ENCODE peak calls at places on chromosome 14, in seven cellular contexts. T, P, V, U, H, J and X are unnamed samples.

GRCh38 chr14:65408113-65408512 is 4.4 kb upstream of the FUT8 start:
- DNase-seq in T (no peak), P (no peak), V (no peak), U (no peak), H (no peak), J (no peak), X (no peak)

GRCh38 chr14:32201196-32201815 is 539 bp upstream of the RNU6-7 start:
- DNase-seq in T (peak; percentile 95), P (peak; percentile 92), V (peak; percentile 87), U (peak; percentile 47), H (peak; percentile 73), J (peak; percentile 90), X (peak; percentile 37)

GRCh38 chr14:23361320-23361719 is 3.7 kb downstream of the EFS start:
- DNase-seq in T (peak; percentile 76), P (no peak), V (no peak), U (no peak), H (no peak), J (no peak), X (no peak)

GRCh38 chr14:23605931-23606585 is 27.5 kb upstream of the JPH4 start:
- DNase-seq in T (no peak), P (no peak), V (no peak), U (no peak), H (no peak), J (no peak), X (no peak)

GRCh38 chr14:74846968-74847549 is 28.9 kb downstream of the PROX2 start:
- DNase-seq in T (no peak), P (no peak), V (no peak), U (no peak), H (no peak), J (no peak), X (no peak)

GRCh38 chr14:100898935-100899840 is 4.3 kb downstream of the RTL1 start:
- DNase-seq in T (peak; percentile 29), P (peak; percentile 25), V (peak; percentile 80), U (no peak), H (peak; percentile 57), J (no peak), X (no peak)

GRCh38 chr14:83257466-83258439 is 1724.1 kb upstream of the SEL1L start:
- DNase-seq in T (no peak), P (no peak), V (no peak), U (no peak), H (no peak), J (no peak), X (no peak)

GRCh38 chr14:67228325-67228984 is 12.8 kb upstream of the PALS1 start:
- DNase-seq in T (no peak), P (no peak), V (no peak), U (no peak), H (no peak), J (no peak), X (no peak)

GRCh38 chr14:24734917-24735500 is 101.0 kb upstream of the GZMB start:
- DNase-seq in T (no peak), P (peak; percentile 71), V (peak; percentile 58), U (no peak), H (no peak), J (peak; percentile 63), X (peak; percentile 64)

GRCh38 chr14:100025111-100025510 is 40.1 kb upstream of the EVL start:
- DNase-seq in T (no peak), P (peak; percentile 23), V (no peak), U (no peak), H (no peak), J (peak; percentile 38), X (peak; percentile 66)

GRCh38 chr14:99515301-99516155 is 34.3 kb downstream of the CCNK start:
- DNase-seq in T (peak; percentile 79), P (no peak), V (no peak), U (no peak), H (no peak), J (no peak), X (no peak)

GRCh38 chr14:99734406-99735051 is 50.4 kb downstream of the CYP46A1 start:
- DNase-seq in T (peak; percentile 66), P (no peak), V (peak; percentile 21), U (no peak), H (no peak), J (no peak), X (no peak)

GRCh38 chr14:67172520-67172919 is 16.7 kb upstream of the GARIN2 start:
- DNase-seq in T (no peak), P (no peak), V (no peak), U (no peak), H (no peak), J (no peak), X (no peak)

GRCh38 chr14:39351708-39352107 is 80.5 kb downstream of the FBXO33 start:
- DNase-seq in T (no peak), P (no peak), V (no peak), U (no peak), H (no peak), J (no peak), X (no peak)

GRCh38 chr14:93317836-93318807 is 14.7 kb downstream of the BTBD7 start:
- DNase-seq in T (no peak), P (no peak), V (no peak), U (no peak), H (no peak), J (no peak), X (no peak)

GRCh38 chr14:70514168-70515069 is 20.4 kb downstream of the ADAM20 start:
- DNase-seq in T (no peak), P (no peak), V (no peak), U (no peak), H (no peak), J (no peak), X (peak; percentile 64)

GRCh38 chr14:101112351-101113107 is 209.0 kb upstream of the RTL1 start:
- DNase-seq in T (peak; percentile 70), P (peak; percentile 14), V (peak; percentile 13), U (no peak), H (no peak), J (no peak), X (no peak)

GRCh38 chr14:41718477-41719166 is 111.9 kb downstream of the LRFN5 start:
- DNase-seq in T (no peak), P (no peak), V (no peak), U (no peak), H (no peak), J (no peak), X (no peak)

DNA sequence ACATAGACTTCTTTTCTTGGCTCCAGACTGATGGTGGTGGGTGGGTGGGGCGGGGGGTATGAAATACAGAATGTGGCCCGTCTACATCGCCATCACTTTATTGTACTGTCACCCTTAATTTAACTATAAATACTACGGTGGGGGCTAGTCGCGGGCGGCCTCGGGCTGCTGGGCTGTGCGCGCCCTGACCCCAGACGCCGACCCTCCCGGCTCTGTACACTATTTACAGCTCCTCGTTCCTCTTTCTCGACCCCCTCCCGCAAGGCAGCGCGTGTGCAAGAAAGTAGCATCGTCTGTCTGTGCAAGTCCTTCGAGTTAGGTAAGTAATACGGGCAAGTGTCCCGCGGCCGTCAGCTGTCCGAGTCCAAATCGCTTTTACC is 1.8 kb downstream of the GSC start:
- DNase-seq in T (no peak), P (no peak), V (no peak), U (no peak), H (no peak), J (no peak), X (no peak)
- H3K4me3 ChIP-seq in T (no peak overlapping the region), P (peak overlapping the region; percentile 9), V (no peak overlapping the region), U (no peak overlapping the region), H (no peak overlapping the region), J (no peak overlapping the region), X (no peak overlapping the region)

GRCh38 chr14:69398053-69398817 is at the start of the genes ERH and SLC39A9:
- DNase-seq in T (peak; percentile 99), P (peak; percentile 97), V (peak; percentile 98), U (peak; percentile 97), H (peak; percentile 98), J (peak; percentile 99), X (peak; percentile 97)

GRCh38 chr14:69399750-69400149 is 1.3 kb downstream of the SLC39A9 start:
- DNase-seq in T (no peak), P (no peak), V (no peak), U (no peak), H (no peak), J (no peak), X (no peak)

GRCh38 chr14:69392481-69392880 is 5.6 kb downstream of the ERH start:
- DNase-seq in T (no peak), P (no peak), V (no peak), U (no peak), H (no peak), J (no peak), X (no peak)

GRCh38 chr14:69398818-69399210 is 322 bp downstream of the SLC39A9 start:
- DNase-seq in T (no peak), P (no peak), V (no peak), U (no peak), H (no peak), J (no peak), X (no peak)

GRCh38 chr14:69395929-69396328 is 2.2 kb downstream of the ERH start:
- DNase-seq in T (no peak), P (no peak), V (no peak), U (no peak), H (no peak), J (no peak), X (no peak)
- H3K4me3 ChIP-seq in T (no peak overlapping the region), P (no peak overlapping the region), V (no peak overlapping the region), U (no peak overlapping the region), H (no peak overlapping the region), J (peak overlapping the region; percentile 82), X (no peak overlapping the region)

GRCh38 chr14:34646570-34647255 is 16.8 kb upstream of the SNX6 start:
- DNase-seq in T (no peak), P (no peak), V (no peak), U (no peak), H (no peak), J (no peak), X (no peak)

GRCh38 chr14:34655959-34656358 is 26.0 kb upstream of the SNX6 start:
- DNase-seq in T (no peak), P (no peak), V (no peak), U (no peak), H (no peak), J (no peak), X (no peak)

GRCh38 chr14:34649344-34649743 is 19.4 kb upstream of the SNX6 start:
- DNase-seq in T (no peak), P (no peak), V (no peak), U (no peak), H (no peak), J (no peak), X (no peak)

DNA sequence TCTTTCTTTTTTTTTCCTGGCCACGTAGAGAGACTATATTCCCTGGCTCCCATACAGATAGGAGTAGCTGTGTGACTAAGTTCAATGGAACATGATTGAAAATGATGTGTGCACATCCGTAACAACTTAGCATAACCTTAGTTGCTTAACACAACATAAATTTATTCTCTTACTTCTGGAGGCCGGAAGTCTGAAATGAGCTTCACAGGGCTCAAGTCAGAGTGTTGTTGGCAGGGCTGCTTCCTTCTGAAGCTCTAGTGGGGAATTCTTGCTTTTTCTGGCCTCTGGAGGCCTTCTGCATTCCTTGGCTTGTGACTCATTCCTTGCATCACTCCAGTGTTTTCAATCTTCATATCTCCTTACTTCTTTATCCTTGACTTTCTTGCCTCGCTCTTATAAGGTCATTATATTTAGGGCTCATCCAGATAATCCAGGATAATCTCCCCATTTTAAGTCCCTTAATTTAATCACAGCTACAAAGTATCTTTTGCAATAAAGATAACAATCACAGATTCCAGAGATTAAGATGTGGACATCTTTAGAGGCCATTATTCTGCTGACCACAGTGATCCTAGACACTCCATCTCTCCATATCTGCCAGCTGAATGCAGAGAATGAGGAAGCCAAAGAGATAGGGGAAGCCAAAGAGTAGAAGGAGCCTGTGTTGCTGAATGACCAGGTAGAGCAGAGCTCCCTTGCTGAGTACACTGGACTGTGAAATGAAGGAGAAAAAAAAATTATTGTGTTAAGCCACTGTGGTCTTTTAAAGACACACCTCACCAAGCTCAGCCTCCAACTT is 21.0 kb upstream of the SNX6 start:
- DNase-seq in T (peak; percentile 28), P (no peak), V (peak; percentile 60), U (no peak), H (no peak), J (no peak), X (no peak)
- H3K4me3 ChIP-seq in T (no peak overlapping the region), P (no peak overlapping the region), V (no peak overlapping the region), U (no peak overlapping the region), H (no peak overlapping the region), J (no peak overlapping the region), X (no peak overlapping the region)

GRCh38 chr14:90566481-90566880 is 169.7 kb downstream of the CALM1 start:
- DNase-seq in T (no peak), P (no peak), V (no peak), U (no peak), H (no peak), J (no peak), X (no peak)
- H3K4me3 ChIP-seq in T (no peak overlapping the region), P (no peak overlapping the region), V (no peak overlapping the region), U (no peak overlapping the region), H (no peak overlapping the region), J (no peak overlapping the region), X (no peak overlapping the region)